ENCODE peak calls at places on chromosomes 16 and 17, in nine cellular contexts. A is KBM-7; D is OCI-LY7; C is HL-60; Y is tibial artery; X is fibroblast of gingiva; G is activated gamma-delta T cell treated with anti-CD3 and anti-CD28 coated beads, Interleukin-2, amount 50 U/mL, for 16 hours; K is EH; Q is NCI-H1930. I is an unnamed sample.

GRCh38 chr17:52170963-52171572 is 12.6 kb upstream of the CA10 start:
- DNase-seq in A (peak), D (no peak), C (peak), Y (no peak), X (no peak), G (no peak), K (peak), Q (no peak), I (peak)

GRCh38 chr16:4520913-4521312 is 17.7 kb downstream of the CDIP1 start:
- DNase-seq in A (no peak), D (no peak), C (no peak), Y (no peak), X (no peak), G (no peak), K (no peak), Q (no peak), I (no peak)

GRCh38 chr17:45357364-45357997 is 40.7 kb upstream of the MAP3K14 start:
- DNase-seq in A (no peak), D (no peak), C (no peak), Y (no peak), X (no peak), G (no peak), K (no peak), Q (no peak), I (no peak)

GRCh38 chr17:66637491-66637890 is 197.4 kb upstream of the CACNG5 start:
- DNase-seq in A (no peak), D (no peak), C (no peak), Y (no peak), X (no peak), G (no peak), K (no peak), Q (no peak), I (no peak)

GRCh38 chr17:34556384-34556783 is 23.0 kb upstream of the TMEM132E start:
- DNase-seq in A (peak), D (no peak), C (no peak), Y (no peak), X (no peak), G (no peak), K (peak), Q (no peak), I (no peak)

GRCh38 chr17:66677201-66677981 is 157.5 kb upstream of the CACNG5 start:
- DNase-seq in A (no peak), D (no peak), C (no peak), Y (no peak), X (peak), G (no peak), K (peak), Q (no peak), I (no peak)

GRCh38 chr17:59778996-59779395 is 71.5 kb downstream of the VMP1 start:
- DNase-seq in A (no peak), D (no peak), C (no peak), Y (no peak), X (no peak), G (no peak), K (no peak), Q (no peak), I (no peak)

GRCh38 chr17:692116-692515 is 22.5 kb downstream of the VPS53 start:
- DNase-seq in A (no peak), D (no peak), C (no peak), Y (no peak), X (peak), G (no peak), K (peak), Q (no peak), I (no peak)

GRCh38 chr16:82037251-82037650 is 2.2 kb downstream of the HSD17B2 start:
- DNase-seq in A (no peak), D (no peak), C (no peak), Y (no peak), X (no peak), G (no peak), K (no peak), Q (no peak), I (no peak)

GRCh38 chr16:53503270-53503911 is 382 bp upstream of the AKTIP start:
- DNase-seq in A (peak), D (peak), C (peak), Y (peak), X (peak), G (peak), K (peak), Q (peak), I (peak)

GRCh38 chr17:12523244-12523643 is 142.4 kb upstream of the MYOCD start:
- DNase-seq in A (no peak), D (no peak), C (no peak), Y (no peak), X (no peak), G (no peak), K (no peak), Q (no peak), I (no peak)

GRCh38 chr17:54883939-54884338 is 16.7 kb upstream of the TOM1L1 start:
- DNase-seq in A (no peak), D (no peak), C (no peak), Y (no peak), X (no peak), G (no peak), K (no peak), Q (no peak), I (no peak)

GRCh38 chr17:72683506-72684404 is 408.7 kb downstream of the SLC39A11 start:
- DNase-seq in A (no peak), D (no peak), C (no peak), Y (peak), X (peak), G (no peak), K (peak), Q (no peak), I (peak)

GRCh38 chr17:78748048-78748729 is 33.9 kb downstream of the CYTH1 start:
- DNase-seq in A (no peak), D (no peak), C (peak), Y (no peak), X (no peak), G (no peak), K (no peak), Q (no peak), I (peak)

GRCh38 chr17:69358688-69359596 is 32.0 kb upstream of the ABCA5 start:
- DNase-seq in A (peak), D (peak), C (no peak), Y (no peak), X (no peak), G (no peak), K (no peak), Q (no peak), I (no peak)

GRCh38 chr17:69854381-69854780 is 220.6 kb upstream of the KCNJ16 start:
- DNase-seq in A (no peak), D (no peak), C (no peak), Y (no peak), X (no peak), G (no peak), K (peak), Q (no peak), I (no peak)

GRCh38 chr17:72466199-72466598 is 345.4 kb downstream of the SOX9 start:
- DNase-seq in A (no peak), D (no peak), C (no peak), Y (peak), X (peak), G (no peak), K (peak), Q (no peak), I (no peak)

GRCh38 chr16:84449156-84450140 is 55.0 kb downstream of the MEAK7 start:
- DNase-seq in A (no peak), D (no peak), C (no peak), Y (peak), X (no peak), G (no peak), K (no peak), Q (no peak), I (peak)

GRCh38 chr16:49287572-49287971 is 5.9 kb upstream of the CBLN1 start:
- DNase-seq in A (no peak), D (no peak), C (no peak), Y (no peak), X (no peak), G (no peak), K (no peak), Q (no peak), I (no peak)

GRCh38 chr16:73572135-73572534 is 524.2 kb upstream of the ZFHX3 start:
- DNase-seq in A (no peak), D (no peak), C (no peak), Y (no peak), X (no peak), G (no peak), K (no peak), Q (no peak), I (no peak)

GRCh38 chr17:17859909-17860760 is 23.3 kb upstream of the SREBF1 start:
- DNase-seq in A (peak), D (peak), C (peak), Y (peak), X (peak), G (peak), K (peak), Q (no peak), I (peak)

GRCh38 chr17:65557349-65558310 is 3.8 kb downstream of the AXIN2 start:
- DNase-seq in A (no peak), D (no peak), C (no peak), Y (no peak), X (peak), G (no peak), K (peak), Q (no peak), I (no peak)

GRCh38 chr16:75025766-75026165 is 26.9 kb downstream of the ZNRF1 start:
- DNase-seq in A (no peak), D (no peak), C (no peak), Y (no peak), X (peak), G (no peak), K (peak), Q (no peak), I (no peak)

GRCh38 chr16:53168744-53169143 is 114.0 kb downstream of the CHD9 start:
- DNase-seq in A (no peak), D (no peak), C (no peak), Y (no peak), X (no peak), G (no peak), K (no peak), Q (no peak), I (no peak)

GRCh38 chr17:39178516-39178915 is 12.6 kb upstream of the ARL5C start:
- DNase-seq in A (no peak), D (no peak), C (no peak), Y (no peak), X (no peak), G (no peak), K (peak), Q (no peak), I (no peak)

I was measured in NCI-H146.